ENCODE peak calls at places on chromosomes 11 and 22, in four cellular contexts. One of them, this sample, is unnamed.

GRCh38 chr11:128021304-128022006 is 565.9 kb downstream of the ETS1 start:
- DNase-seq in GM12878: no peak
- DNase-seq in H1: peak; percentile 3
- DNase-seq in HepG2: no peak
- DNase-seq in this sample: peak; percentile 38

GRCh38 chr11:12005476-12005875 is 3.0 kb downstream of the DKK3 start:
- DNase-seq in GM12878: no peak
- DNase-seq in H1: no peak
- DNase-seq in HepG2: no peak
- DNase-seq in this sample: no peak

GRCh38 chr22:28017558-28017820 is 98.4 kb upstream of the PITPNB start:
- DNase-seq in GM12878: no peak
- DNase-seq in H1: no peak
- DNase-seq in HepG2: no peak
- DNase-seq in this sample: no peak

GRCh38 chr22:29985912-29986311 is 94.4 kb upstream of the HORMAD2 start:
- DNase-seq in GM12878: no peak
- DNase-seq in H1: no peak
- DNase-seq in HepG2: no peak
- DNase-seq in this sample: no peak

GRCh38 chr11:102868359-102868758 is 6.4 kb downstream of the MMP12 start:
- DNase-seq in GM12878: no peak
- DNase-seq in H1: no peak
- DNase-seq in HepG2: no peak
- DNase-seq in this sample: no peak

GRCh38 chr11:102251423-102251822 is 65.9 kb upstream of the BIRC3 start:
- DNase-seq in GM12878: no peak
- DNase-seq in H1: no peak
- DNase-seq in HepG2: no peak
- DNase-seq in this sample: no peak

GRCh38 chr22:20427104-20427944 is 10.3 kb downstream of the SCARF2 start:
- DNase-seq in GM12878: no peak
- DNase-seq in H1: no peak
- DNase-seq in HepG2: no peak
- DNase-seq in this sample: no peak

GRCh38 chr11:95341246-95341645 is 110.2 kb upstream of the SESN3 start:
- DNase-seq in GM12878: no peak
- DNase-seq in H1: no peak
- DNase-seq in HepG2: no peak
- DNase-seq in this sample: no peak

GRCh38 chr11:120281161-120281795 is 41.3 kb downstream of the POU2F3 start:
- DNase-seq in GM12878: no peak
- DNase-seq in H1: no peak
- DNase-seq in HepG2: no peak
- DNase-seq in this sample: no peak

GRCh38 chr22:46484861-46485595 is 52.4 kb downstream of the CELSR1 start:
- DNase-seq in GM12878: no peak
- DNase-seq in H1: no peak
- DNase-seq in HepG2: no peak
- DNase-seq in this sample: no peak

GRCh38 chr11:65576232-65576866 is 496 bp downstream of the EHBP1L1 start:
- DNase-seq in GM12878: no peak
- DNase-seq in H1: no peak
- DNase-seq in HepG2: no peak
- DNase-seq in this sample: no peak

GRCh38 chr11:47183031-47183856 is 3.0 kb downstream of the PACSIN3 start:
- DNase-seq in GM12878: no peak
- DNase-seq in H1: no peak
- DNase-seq in HepG2: no peak
- DNase-seq in this sample: no peak

GRCh38 chr11:115134886-115135285 is 369.3 kb downstream of the CADM1 start:
- DNase-seq in GM12878: no peak
- DNase-seq in H1: no peak
- DNase-seq in HepG2: no peak
- DNase-seq in this sample: no peak

GRCh38 chr22:32378703-32379272 is 21.1 kb downstream of the RFPL3 start:
- DNase-seq in GM12878: no peak
- DNase-seq in H1: no peak
- DNase-seq in HepG2: peak; percentile 51
- DNase-seq in this sample: peak; percentile 46

GRCh38 chr11:17608830-17609229 is 61.8 kb downstream of the OTOG start:
- DNase-seq in GM12878: no peak
- DNase-seq in H1: no peak
- DNase-seq in HepG2: no peak
- DNase-seq in this sample: no peak

GRCh38 chr11:11510939-11511338 is 110.9 kb downstream of the GALNT18 start:
- DNase-seq in GM12878: no peak
- DNase-seq in H1: no peak
- DNase-seq in HepG2: no peak
- DNase-seq in this sample: no peak

GRCh38 chr11:129223260-129223659 is 31.1 kb upstream of the ARHGAP32 start:
- DNase-seq in GM12878: no peak
- DNase-seq in H1: no peak
- DNase-seq in HepG2: no peak
- DNase-seq in this sample: no peak

GRCh38 chr22:38824587-38824986 is 19.2 kb downstream of the NPTXR start:
- DNase-seq in GM12878: no peak
- DNase-seq in H1: peak; percentile 61
- DNase-seq in HepG2: peak; percentile 73
- DNase-seq in this sample: peak; percentile 68

GRCh38 chr11:132721526-132721925 is 810.8 kb downstream of the OPCML start:
- DNase-seq in GM12878: no peak
- DNase-seq in H1: no peak
- DNase-seq in HepG2: no peak
- DNase-seq in this sample: no peak

GRCh38 chr11:35747638-35748037 is 85.1 kb downstream of the TRIM44 start:
- DNase-seq in GM12878: no peak
- DNase-seq in H1: no peak
- DNase-seq in HepG2: no peak
- DNase-seq in this sample: no peak

GRCh38 chr11:102837646-102838045 is 5.8 kb downstream of the MMP3 start:
- DNase-seq in GM12878: no peak
- DNase-seq in H1: no peak
- DNase-seq in HepG2: no peak
- DNase-seq in this sample: no peak

GRCh38 chr22:19292262-19293230 is 1.0 kb upstream of the CLTCL1 start:
- DNase-seq in GM12878: no peak
- DNase-seq in H1: no peak
- DNase-seq in HepG2: no peak
- DNase-seq in this sample: no peak

GRCh38 chr22:40036591-40037225 is 42.0 kb downstream of the FAM83F start:
- DNase-seq in GM12878: no peak
- DNase-seq in H1: peak; percentile 58
- DNase-seq in HepG2: peak; percentile 64
- DNase-seq in this sample: peak; percentile 66

GRCh38 chr11:19962795-19963163 is 197.5 kb downstream of the DBX1 start:
- DNase-seq in GM12878: no peak
- DNase-seq in H1: no peak
- DNase-seq in HepG2: no peak
- DNase-seq in this sample: no peak

GRCh38 chr11:111310088-111310487 is 11.7 kb downstream of the POU2AF3 start:
- DNase-seq in GM12878: no peak
- DNase-seq in H1: no peak
- DNase-seq in HepG2: no peak
- DNase-seq in this sample: no peak

GRCh38 chr22:19942071-19942885 is 660 bp upstream of the TXNRD2 start:
- DNase-seq in GM12878: no peak
- DNase-seq in H1: no peak
- DNase-seq in HepG2: no peak
- DNase-seq in this sample: no peak

GRCh38 chr11:57703341-57703740 is 8.7 kb downstream of the MED19 start:
- DNase-seq in GM12878: no peak
- DNase-seq in H1: no peak
- DNase-seq in HepG2: no peak
- DNase-seq in this sample: no peak

GRCh38 chr11:57798905-57799559 is 37.4 kb downstream of the CTNND1 start:
- DNase-seq in GM12878: no peak
- DNase-seq in H1: no peak
- DNase-seq in HepG2: peak; percentile 69
- DNase-seq in this sample: no peak

GRCh38 chr11:34189191-34189590 is 83.8 kb downstream of the NAT10 start:
- DNase-seq in GM12878: no peak
- DNase-seq in H1: no peak
- DNase-seq in HepG2: no peak
- DNase-seq in this sample: no peak

GRCh38 chr11:32821517-32821916 is 8.2 kb upstream of the PRRG4 start:
- DNase-seq in GM12878: no peak
- DNase-seq in H1: no peak
- DNase-seq in HepG2: no peak
- DNase-seq in this sample: no peak

GRCh38 chr22:24953294-24954113 is 988 bp downstream of the KIAA1671 start:
- DNase-seq in GM12878: no peak
- DNase-seq in H1: no peak
- DNase-seq in HepG2: peak; percentile 15
- DNase-seq in this sample: no peak

GRCh38 chr11:70201876-70202861 is 927 bp upstream of the FADD start:
- DNase-seq in GM12878: no peak
- DNase-seq in H1: no peak
- DNase-seq in HepG2: no peak
- DNase-seq in this sample: no peak

DNA sequence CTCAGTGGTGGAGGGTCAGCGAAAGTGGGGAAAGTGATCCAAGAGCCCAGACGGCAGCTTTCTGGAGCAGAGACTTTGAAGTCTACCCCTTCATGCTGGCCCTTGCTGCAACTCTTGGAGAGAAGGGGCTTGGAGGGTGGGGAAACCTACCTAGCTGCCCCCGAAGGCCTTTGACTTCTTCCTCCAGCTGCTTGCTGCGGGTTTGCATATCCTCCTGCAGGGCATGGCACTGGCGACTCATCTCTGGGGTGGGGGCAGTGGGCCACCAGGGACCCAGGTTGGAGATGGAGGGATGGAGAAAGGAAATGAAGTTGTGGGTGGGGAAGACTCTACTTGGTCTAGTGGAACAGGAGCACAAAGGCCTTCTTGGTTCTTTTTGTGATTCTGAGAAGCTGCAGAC is 7.7 kb downstream of the NHERF4 start:
- DNase-seq in GM12878: no peak
- DNase-seq in H1: no peak
- DNase-seq in HepG2: no peak
- DNase-seq in this sample: no peak
- H3K4me3 ChIP-seq in GM12878: no peak overlapping the region
- H3K4me3 ChIP-seq in H1: no peak overlapping the region
- H3K4me3 ChIP-seq in HepG2: no peak overlapping the region
- H3K4me3 ChIP-seq in this sample: no peak overlapping the region

GRCh38 chr11:2511421-2512369 is 66.9 kb downstream of the KCNQ1 start:
- DNase-seq in GM12878: no peak
- DNase-seq in H1: no peak
- DNase-seq in HepG2: no peak
- DNase-seq in this sample: no peak
- TF ChIP-seq YY1 in GM12878: no peak
- TF ChIP-seq YY1 in H1: no peak
- TF ChIP-seq YY1 in HepG2: no peak
- TF ChIP-seq YY1 in this sample: no peak

DNA sequence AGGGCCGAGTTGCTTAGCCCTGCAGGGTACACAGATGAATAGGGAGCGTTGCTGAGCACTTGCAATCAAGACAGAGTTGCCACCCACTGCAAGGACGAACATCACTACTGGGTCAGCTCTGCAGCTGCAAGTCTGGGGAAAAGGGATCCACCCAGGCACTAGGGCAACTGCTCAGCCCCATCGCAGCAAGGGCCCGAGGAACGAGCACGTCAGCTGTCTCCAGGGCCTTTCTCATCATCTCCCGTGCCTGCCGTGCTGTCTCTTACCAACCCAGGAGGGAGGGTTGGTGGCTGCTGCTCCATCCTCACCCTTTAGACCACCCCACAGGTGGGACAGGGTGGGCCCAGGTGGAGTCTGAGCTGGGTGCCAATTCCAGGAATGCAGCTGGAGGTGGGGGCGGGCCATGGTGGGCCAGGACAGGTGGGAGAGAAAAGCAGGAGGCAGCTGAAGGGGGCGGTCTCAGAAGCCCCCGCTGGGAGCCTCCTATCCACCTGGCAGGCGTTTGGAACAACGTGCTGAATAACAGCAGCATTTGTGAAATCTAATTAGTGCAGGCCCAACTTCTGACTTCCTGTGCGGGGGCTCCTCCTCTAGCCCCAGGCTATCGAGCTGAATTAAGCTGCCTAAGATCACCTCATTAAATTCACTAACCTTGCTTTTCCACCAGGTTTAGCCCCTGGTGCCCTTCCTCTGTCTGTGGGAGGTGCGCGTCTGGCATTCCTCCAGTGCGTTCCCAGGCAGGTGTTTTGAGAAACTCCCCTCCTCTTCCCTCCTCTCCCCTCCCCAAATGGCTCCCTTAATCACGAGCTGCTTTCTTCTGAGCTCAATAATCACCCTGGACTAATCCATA is 252.5 kb downstream of the ST3GAL4 start:
- DNase-seq in GM12878: no peak
- DNase-seq in H1: no peak
- DNase-seq in HepG2: no peak
- DNase-seq in this sample: no peak
- TF ChIP-seq SUZ12 in GM12878: no peak
- TF ChIP-seq SUZ12 in H1: no peak
- TF ChIP-seq SUZ12 in HepG2: no peak
- TF ChIP-seq SUZ12 in this sample: no peak

DNA sequence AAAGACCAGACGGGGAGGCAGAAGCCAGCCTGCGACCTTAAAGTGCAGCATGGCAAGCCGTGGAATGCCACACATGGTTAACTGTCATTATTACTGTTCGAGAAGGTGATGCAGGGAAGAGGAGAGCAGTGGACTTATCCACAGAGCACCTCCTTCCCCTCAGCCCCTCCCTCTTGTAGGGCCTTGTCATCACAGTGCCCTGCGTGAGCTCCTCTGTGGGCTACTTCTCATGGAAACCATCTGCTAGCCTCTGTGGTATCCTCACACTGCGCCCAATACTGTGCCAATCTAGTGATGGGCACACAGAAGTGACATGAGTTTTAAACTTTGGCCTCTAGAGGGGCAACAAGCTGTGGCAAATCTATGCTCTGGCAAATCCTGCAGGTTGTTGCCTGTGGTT is 18.2 kb upstream of the CCDC134 start:
- DNase-seq in GM12878: no peak
- DNase-seq in H1: no peak
- DNase-seq in HepG2: no peak
- DNase-seq in this sample: no peak
- H3K4me3 ChIP-seq in GM12878: peak overlapping the region; percentile 76
- H3K4me3 ChIP-seq in H1: no peak overlapping the region
- H3K4me3 ChIP-seq in HepG2: no peak overlapping the region
- H3K4me3 ChIP-seq in this sample: no peak overlapping the region

GRCh38 chr11:68468217-68468828 is 7.8 kb downstream of the PPP6R3 start:
- DNase-seq in GM12878: no peak
- DNase-seq in H1: no peak
- DNase-seq in HepG2: peak; percentile 77
- DNase-seq in this sample: no peak
- TF ChIP-seq YY1 in GM12878: no peak
- TF ChIP-seq YY1 in H1: no peak
- TF ChIP-seq YY1 in HepG2: no peak
- TF ChIP-seq YY1 in this sample: no peak

GRCh38 chr11:45646275-45646970 is 19.0 kb downstream of the CHST1 start:
- DNase-seq in GM12878: peak; percentile 7
- DNase-seq in H1: no peak
- DNase-seq in HepG2: no peak
- DNase-seq in this sample: no peak
- TF ChIP-seq SUZ12 in GM12878: no peak
- TF ChIP-seq SUZ12 in H1: no peak
- TF ChIP-seq SUZ12 in HepG2: no peak
- TF ChIP-seq SUZ12 in this sample: no peak